ENCODE peak calls at places on chromosomes 6 and 20, in four cellular contexts. M is hypothalamus, G is AG04450, Q is left colon. R is an unnamed sample.

GRCh38 chr6:165850434-165851019 is 187.5 kb upstream of the PDE10A start:
- DNase-seq in M (peak; percentile 69), G (peak; percentile 23), Q (no peak), R (peak; percentile 57)

GRCh38 chr6:157848693-157849092 is 25.6 kb downstream of the SNX9 start:
- DNase-seq in Q (no peak), M (no peak), G (no peak), R (no peak)

GRCh38 chr6:93454533-93454932 is 35.2 kb upstream of the EPHA7 start:
- DNase-seq in Q (no peak), M (no peak), G (no peak), R (no peak)

GRCh38 chr6:135311446-135312200 is 130.5 kb downstream of the MYB start:
- DNase-seq in G (no peak), Q (no peak), M (no peak), R (no peak)

GRCh38 chr20:17614176-17614811 is 44.4 kb downstream of the DSTN start:
- DNase-seq in G (no peak), M (no peak), Q (peak; percentile 87), R (no peak)

GRCh38 chr6:7787137-7787575 is 61.3 kb downstream of the BMP6 start:
- DNase-seq in Q (no peak), G (peak; percentile 26), M (no peak), R (no peak)

GRCh38 chr6:42502990-42503389 is 51.3 kb upstream of the TRERF1 start:
- DNase-seq in Q (no peak), M (no peak), G (no peak), R (no peak)

GRCh38 chr20:10225439-10226080 is 6.9 kb downstream of the SNAP25 start:
- DNase-seq in Q (no peak), M (no peak), G (no peak), R (peak; percentile 8)

GRCh38 chr6:16548121-16548520 is 213.1 kb downstream of the ATXN1 start:
- DNase-seq in M (no peak), Q (no peak), G (peak; percentile 10), R (no peak)

GRCh38 chr6:147285087-147285855 is 81.1 kb downstream of the STXBP5 start:
- DNase-seq in Q (no peak), G (no peak), M (no peak), R (no peak)

GRCh38 chr6:48087448-48087847 is 23.5 kb downstream of the PTCHD4 start:
- DNase-seq in G (no peak), Q (no peak), M (no peak), R (peak; percentile 14)

GRCh38 chr6:44529506-44529905 is 142.0 kb downstream of the CDC5L start:
- DNase-seq in G (no peak), M (no peak), Q (no peak), R (no peak)

GRCh38 chr6:3911614-3912336 is 62.6 kb downstream of the FAM50B start:
- DNase-seq in M (peak; percentile 14), G (peak; percentile 43), Q (no peak), R (peak; percentile 58)

GRCh38 chr6:106510090-106510970 is 119.0 kb downstream of the RTN4IP1 start:
- DNase-seq in Q (peak; percentile 83), M (no peak), G (no peak), R (no peak)

GRCh38 chr6:95091823-95092436 is 485.4 kb upstream of the MANEA start:
- DNase-seq in M (no peak), Q (no peak), G (peak; percentile 16), R (no peak)

GRCh38 chr6:10528170-10528981 is 7.2 kb downstream of the GCNT2 start:
- DNase-seq in M (no peak), Q (peak; percentile 68), G (no peak), R (peak; percentile 13)

GRCh38 chr6:137846772-137847313 is 20.2 kb upstream of the TNFAIP3 start:
- DNase-seq in M (peak; percentile 33), G (no peak), Q (no peak), R (no peak)

GRCh38 chr6:112036088-112036637 is 17.7 kb upstream of the CCN6 start:
- DNase-seq in G (no peak), Q (no peak), M (no peak), R (no peak)

GRCh38 chr20:45109634-45110033 is 5.3 kb downstream of the WFDC5 start:
- DNase-seq in M (no peak), Q (no peak), G (no peak), R (no peak)

GRCh38 chr20:30499123-30499522 is 758.3 kb upstream of the DEFB115 start:
- DNase-seq in Q (no peak), G (no peak), M (no peak), R (no peak)

GRCh38 chr20:24102290-24102689 is 113.7 kb upstream of the GGTLC1 start:
- DNase-seq in M (no peak), Q (no peak), G (no peak), R (peak; percentile 38)

R was measured in SJCRH30.